ENCODE peak calls at places on chromosomes 11 and 22, in eight cellular contexts. O is heart right ventricle; Z is PC-3; Y is stimulated activated CD4-positive, alpha-beta T cell treated with anti-CD3 and anti-CD28 coated beads, Interleukin-2, amount 100 ng/mL, for 4 hours; A is AG20443; D is activated CD8-positive, alpha-beta memory T cell treated with anti-CD3 and anti-CD28 coated beads, Interleukin-2, amount 50 U/mL, for 48 hours; B is iris pigment epithelial cell; E is HuH-7. Q is an unnamed sample.

GRCh38 chr11:120209750-120210650 is 832 bp upstream of the OAF start:
- DNase-seq in B (peak; percentile 21), Y (no peak), D (no peak), A (no peak), Z (no peak), E (no peak), O (no peak), Q (no peak)

GRCh38 chr11:35418282-35418846 is 994 bp downstream of the SLC1A2 start:
- DNase-seq in E (no peak), B (no peak), A (no peak), Z (no peak), O (no peak), D (peak; percentile 55), Y (no peak), Q (no peak)

GRCh38 chr11:129190087-129190486 is 2.0 kb downstream of the ARHGAP32 start:
- DNase-seq in D (no peak), Y (no peak), A (peak; percentile 32), B (peak; percentile 41), Z (peak; percentile 24), O (no peak), E (no peak), Q (peak; percentile 2)

GRCh38 chr11:62665630-62666258 is 632 bp downstream of the CSKMT start:
- DNase-seq in B (peak; percentile 87), A (peak; percentile 56), E (no peak), Y (peak; percentile 67), Z (no peak), O (peak; percentile 51), D (peak; percentile 87), Q (no peak)

GRCh38 chr11:69286358-69287327 is 7.3 kb upstream of the MYEOV start:
- DNase-seq in E (no peak), Y (no peak), D (no peak), A (no peak), Z (no peak), O (no peak), B (no peak), Q (no peak)

GRCh38 chr11:61487342-61488025 is 21.1 kb upstream of the LRRC10B start:
- DNase-seq in Z (no peak), A (no peak), B (no peak), D (no peak), Y (no peak), O (no peak), E (no peak), Q (no peak)

GRCh38 chr22:36303115-36303467 is 50.2 kb downstream of the APOL1 start:
- DNase-seq in B (no peak), A (no peak), E (no peak), D (no peak), Z (no peak), O (no peak), Y (no peak), Q (no peak)

GRCh38 chr22:48905206-48905975 is 922.3 kb downstream of the BRD1 start:
- DNase-seq in O (no peak), Y (no peak), A (no peak), D (no peak), Z (no peak), E (no peak), B (no peak), Q (no peak)

GRCh38 chr11:15969701-15970329 is 386.5 kb downstream of the SOX6 start:
- DNase-seq in Y (no peak), E (no peak), O (no peak), A (peak; percentile 51), D (no peak), B (peak; percentile 88), Z (no peak), Q (peak; percentile 99)

GRCh38 chr11:117189191-117189940 is 9.8 kb upstream of the TAGLN start:
- DNase-seq in E (no peak), Z (no peak), A (no peak), Y (no peak), O (no peak), B (no peak), D (peak; percentile 42), Q (no peak)

GRCh38 chr11:34427171-34427805 is 11.4 kb upstream of the CAT start:
- DNase-seq in O (no peak), E (no peak), D (no peak), B (peak; percentile 92), Y (no peak), A (peak; percentile 80), Z (peak; percentile 69), Q (peak; percentile 88)

GRCh38 chr22:35380537-35381423 is at the start of gene HMOX1:
- DNase-seq in E (peak; percentile 91), A (peak; percentile 95), O (peak; percentile 92), Z (peak; percentile 71), B (peak; percentile 90), D (peak; percentile 79), Y (no peak), Q (peak; percentile 89)

GRCh38 chr11:73493838-73494598 is 103.9 kb downstream of the FAM168A start:
- DNase-seq in B (peak; percentile 67), E (no peak), A (peak; percentile 87), O (no peak), D (no peak), Y (no peak), Z (peak; percentile 94), Q (no peak)

GRCh38 chr11:20876738-20877137 is 207.4 kb downstream of the NELL1 start:
- DNase-seq in A (no peak), D (no peak), B (no peak), E (no peak), O (no peak), Y (no peak), Z (no peak), Q (no peak)

GRCh38 chr22:21968452-21969129 is 14.0 kb downstream of the TOP3B start:
- DNase-seq in D (no peak), A (no peak), E (no peak), Y (no peak), B (no peak), Z (no peak), O (no peak), Q (no peak)

GRCh38 chr11:9629064-9629463 is 34.8 kb upstream of the SWAP70 start:
- DNase-seq in O (no peak), A (no peak), D (no peak), E (no peak), B (no peak), Z (no peak), Y (no peak), Q (no peak)

GRCh38 chr11:69744435-69744834 is 30.7 kb downstream of the FGF4 start:
- DNase-seq in A (no peak), Z (peak; percentile 86), O (no peak), E (no peak), D (no peak), B (peak; percentile 71), Y (no peak), Q (peak; percentile 52)

GRCh38 chr11:79678780-79679468 is 238.1 kb upstream of the TENM4 start:
- DNase-seq in D (no peak), E (no peak), A (no peak), O (no peak), Y (no peak), Z (no peak), B (no peak), Q (no peak)

GRCh38 chr22:20240900-20241299 is 27.2 kb downstream of the RTN4R start:
- DNase-seq in B (no peak), A (no peak), E (no peak), Y (no peak), O (no peak), D (no peak), Z (no peak), Q (no peak)

GRCh38 chr11:76781861-76782500 is 1.2 kb upstream of the TSKU start:
- DNase-seq in O (no peak), A (no peak), Y (no peak), B (no peak), Z (no peak), E (no peak), D (no peak), Q (no peak)

GRCh38 chr11:124640660-124641059 is 18.0 kb downstream of the TBRG1 start:
- DNase-seq in E (no peak), A (no peak), O (no peak), B (no peak), Y (no peak), Z (no peak), D (no peak), Q (no peak)

GRCh38 chr11:34846467-34846866 is 69.7 kb downstream of the APIP start:
- DNase-seq in Z (no peak), D (no peak), O (no peak), Y (no peak), B (no peak), A (no peak), E (no peak), Q (no peak)

GRCh38 chr11:18309691-18310090 is 12.2 kb downstream of the HPS5 start:
- DNase-seq in Z (no peak), A (no peak), D (no peak), Y (no peak), E (no peak), O (no peak), B (peak; percentile 47), Q (no peak)

GRCh38 chr11:97937501-97937900 is 1083.2 kb upstream of the CNTN5 start:
- DNase-seq in Z (peak; percentile 11), A (no peak), O (no peak), B (peak; percentile 27), D (no peak), E (no peak), Y (no peak), Q (no peak)

GRCh38 chr11:69287968-69288882 is 5.7 kb upstream of the MYEOV start:
- DNase-seq in B (no peak), Z (no peak), D (no peak), Y (no peak), A (no peak), E (peak; percentile 99), O (no peak), Q (peak; percentile 42)

GRCh38 chr22:48605125-48605524 is 1222.5 kb downstream of the BRD1 start:
- DNase-seq in Y (no peak), A (no peak), O (no peak), E (no peak), B (no peak), Z (no peak), D (no peak), Q (no peak)

GRCh38 chr11:65427691-65428577 is 5.3 kb downstream of the NEAT1 start:
- DNase-seq in Z (peak; percentile 50), E (no peak), A (no peak), D (peak; percentile 68), Y (no peak), O (no peak), B (peak; percentile 76), Q (peak; percentile 77)

GRCh38 chr22:26968873-26969272 is 311.5 kb downstream of the MIAT start:
- DNase-seq in D (no peak), Y (no peak), B (no peak), A (peak; percentile 32), E (no peak), Z (peak; percentile 1), O (no peak), Q (no peak)

GRCh38 chr11:58616594-58616993 is 5.9 kb upstream of the CNTF start:
- DNase-seq in E (no peak), O (peak; percentile 30), D (no peak), Z (peak; percentile 96), B (peak; percentile 97), Y (no peak), A (peak; percentile 84), Q (no peak)

GRCh38 chr22:46693634-46694422 is 44.2 kb downstream of the CERK start:
- DNase-seq in Z (no peak), B (no peak), O (no peak), Y (no peak), A (no peak), D (no peak), E (no peak), Q (peak; percentile 100)

GRCh38 chr11:69355346-69355940 is 61.5 kb downstream of the MYEOV start:
- DNase-seq in A (peak; percentile 6), O (no peak), B (no peak), E (no peak), Y (no peak), Z (no peak), D (peak; percentile 30), Q (no peak)

GRCh38 chr11:119810478-119811232 is 81.7 kb upstream of the NECTIN1 start:
- DNase-seq in B (peak; percentile 14), D (no peak), Y (no peak), E (no peak), Z (peak; percentile 33), A (no peak), O (no peak), Q (no peak)

GRCh38 chr11:128523616-128524015 is 63.7 kb downstream of the ETS1 start:
- DNase-seq in B (no peak), Y (no peak), A (peak; percentile 25), D (no peak), O (no peak), Z (peak; percentile 44), E (no peak), Q (no peak)

Q was measured in SK-MEL-5.